ENCODE peak calls at places on chromosome 6, in six cellular contexts. L, G, Y, F, P and V are unnamed samples.

GRCh38 chr6:21381336-21381963 is 212.1 kb upstream of the SOX4 start:
- DNase-seq in L (no peak), G (no peak), Y (no peak), F (no peak), P (no peak), V (no peak)

GRCh38 chr6:15518057-15518456 is 144.8 kb downstream of the DTNBP1 start:
- DNase-seq in L (no peak), G (no peak), Y (no peak), F (no peak), P (no peak), V (no peak)

GRCh38 chr6:150640556-150641206 is 41.0 kb downstream of the PLEKHG1 start:
- DNase-seq in L (no peak), G (no peak), Y (no peak), F (no peak), P (peak), V (no peak)

GRCh38 chr6:115514656-115515055 is 546.0 kb downstream of the FRK start:
- DNase-seq in L (peak), G (no peak), Y (no peak), F (no peak), P (no peak), V (no peak)

GRCh38 chr6:101391772-101392560 is 1.5 kb upstream of the GRIK2 start:
- DNase-seq in L (no peak), G (no peak), Y (no peak), F (no peak), P (no peak), V (peak)

GRCh38 chr6:162409986-162410715 is 317.4 kb downstream of the PRKN start:
- DNase-seq in L (no peak), G (no peak), Y (no peak), F (no peak), P (no peak), V (no peak)

GRCh38 chr6:15090145-15090579 is 155.7 kb upstream of the JARID2 start:
- DNase-seq in L (no peak), G (no peak), Y (no peak), F (no peak), P (no peak), V (no peak)

GRCh38 chr6:7052441-7052936 is 55.3 kb upstream of the RREB1 start:
- DNase-seq in L (no peak), G (peak), Y (no peak), F (peak), P (no peak), V (peak)

GRCh38 chr6:1400126-1400850 is 10.9 kb downstream of the FOXF2 start:
- DNase-seq in L (no peak), G (no peak), Y (no peak), F (no peak), P (no peak), V (no peak)

GRCh38 chr6:38499697-38500096 is 140.0 kb downstream of the BTBD9 start:
- DNase-seq in L (no peak), G (no peak), Y (no peak), F (no peak), P (no peak), V (no peak)

GRCh38 chr6:40377173-40377806 is 209.9 kb downstream of the LRFN2 start:
- DNase-seq in L (no peak), G (no peak), Y (no peak), F (no peak), P (no peak), V (no peak)

GRCh38 chr6:137978252-137978896 is 111.3 kb downstream of the TNFAIP3 start:
- DNase-seq in L (no peak), G (no peak), Y (no peak), F (no peak), P (peak), V (peak)

GRCh38 chr6:118485601-118486550 is 62.2 kb upstream of the PLN start:
- DNase-seq in L (no peak), G (no peak), Y (no peak), F (no peak), P (peak), V (no peak)

GRCh38 chr6:43683708-43684455 is 3.7 kb downstream of the MRPS18A start:
- DNase-seq in L (no peak), G (no peak), Y (no peak), F (no peak), P (no peak), V (no peak)

GRCh38 chr6:45631396-45631795 is 253.7 kb upstream of the SUPT3H start:
- DNase-seq in L (no peak), G (no peak), Y (no peak), F (no peak), P (no peak), V (no peak)

GRCh38 chr6:160795716-160796115 is 93.7 kb downstream of the PLG start:
- DNase-seq in L (no peak), G (no peak), Y (no peak), F (no peak), P (no peak), V (peak)

GRCh38 chr6:148272084-148272483 is 70.6 kb upstream of the SASH1 start:
- DNase-seq in L (peak), G (no peak), Y (no peak), F (no peak), P (no peak), V (peak)